ENCODE peak calls at places on chromosomes 1 and 21, in six cellular contexts. P is AG04449, E is DND-41, L is lower leg skin, U is B cell, M is cardiac muscle cell. J is an unnamed sample.

GRCh38 chr21:41786521-41786987 is 19.7 kb upstream of the RIPK4 start:
- DNase-seq in P (peak), E (no peak), L (no peak), U (no peak), M (no peak), J (peak)

GRCh38 chr1:201268604-201269151 is 14.6 kb upstream of the PKP1 start:
- DNase-seq in P (peak), E (no peak), L (peak), U (no peak), M (peak), J (no peak)

GRCh38 chr1:25073640-25074270 is 143.7 kb upstream of the RUNX3 start:
- DNase-seq in P (no peak), E (no peak), L (no peak), U (no peak), M (no peak), J (no peak)

GRCh38 chr1:79945391-79945790 is 938.9 kb upstream of the ADGRL4 start:
- DNase-seq in P (no peak), E (no peak), L (no peak), U (no peak), M (no peak), J (no peak)

GRCh38 chr21:25171438-25171837 is 435.8 kb downstream of the MRPL39 start:
- DNase-seq in P (peak), E (no peak), L (no peak), U (no peak), M (no peak), J (peak)

GRCh38 chr1:246515390-246516005 is 8.4 kb upstream of the SMYD3 start:
- DNase-seq in P (no peak), E (no peak), L (no peak), U (no peak), M (no peak), J (no peak)

GRCh38 chr1:23122023-23122738 is 46.5 kb downstream of the LUZP1 start:
- DNase-seq in P (no peak), E (no peak), L (no peak), U (no peak), M (no peak), J (no peak)

GRCh38 chr1:169049258-169049936 is 57.1 kb upstream of the ATP1B1 start:
- DNase-seq in P (no peak), E (no peak), L (no peak), U (no peak), M (no peak), J (no peak)

GRCh38 chr1:230753586-230754251 is 6.5 kb downstream of the CAPN9 start:
- DNase-seq in P (no peak), E (peak), L (no peak), U (no peak), M (peak), J (no peak)

GRCh38 chr1:221203224-221204054 is 324.2 kb downstream of the HLX start:
- DNase-seq in P (no peak), E (peak), L (peak), U (peak), M (peak), J (no peak)

GRCh38 chr1:60277269-60277668 is 203.7 kb upstream of the C1orf87 start:
- DNase-seq in P (no peak), E (no peak), L (no peak), U (no peak), M (no peak), J (no peak)

DNA sequence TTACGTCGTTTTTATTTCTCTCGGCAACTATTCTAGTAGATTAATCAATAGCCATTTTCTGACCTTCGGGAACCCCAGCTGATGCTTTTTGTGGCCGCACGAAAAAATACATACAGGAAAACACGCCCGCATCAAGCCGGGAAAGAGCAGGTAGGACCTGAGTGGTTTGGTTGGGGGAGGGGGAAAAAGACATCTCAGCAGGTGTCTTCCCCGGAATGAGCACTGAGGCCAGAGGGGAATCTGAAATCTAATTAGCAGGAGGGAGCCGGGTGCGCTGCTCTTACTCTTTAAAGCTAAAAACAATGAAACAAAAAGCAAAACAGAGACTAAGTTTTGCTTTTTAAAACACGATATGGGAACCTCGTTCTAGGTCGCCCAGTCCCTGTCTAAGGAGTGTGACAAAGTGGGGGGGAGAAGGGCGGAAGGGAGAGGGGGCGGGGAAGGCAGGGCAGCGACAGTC is 549 bp upstream of the FOXD3 start:
- DNase-seq in P (no peak), E (no peak), L (no peak), U (no peak), M (no peak), J (no peak)
- TF ChIP-seq CTCF in P (no peak), E (no peak), L (no peak), U (no peak), M (no peak), J (no peak)

GRCh38 chr1:7576946-7577657 is 194.0 kb upstream of the VAMP3 start:
- DNase-seq in P (no peak), E (no peak), L (no peak), U (no peak), M (peak), J (no peak)
- TF ChIP-seq CTCF in P (peak), E (no peak), L (no peak), U (no peak), M (peak), J (peak)

GRCh38 chr21:34670962-34671348 is 2.2 kb downstream of the CLIC6 start:
- DNase-seq in P (no peak), E (no peak), L (no peak), U (no peak), M (no peak), J (no peak)
- TF ChIP-seq CTCF in P (no peak), E (peak), L (no peak), U (no peak), M (no peak), J (peak)

DNA sequence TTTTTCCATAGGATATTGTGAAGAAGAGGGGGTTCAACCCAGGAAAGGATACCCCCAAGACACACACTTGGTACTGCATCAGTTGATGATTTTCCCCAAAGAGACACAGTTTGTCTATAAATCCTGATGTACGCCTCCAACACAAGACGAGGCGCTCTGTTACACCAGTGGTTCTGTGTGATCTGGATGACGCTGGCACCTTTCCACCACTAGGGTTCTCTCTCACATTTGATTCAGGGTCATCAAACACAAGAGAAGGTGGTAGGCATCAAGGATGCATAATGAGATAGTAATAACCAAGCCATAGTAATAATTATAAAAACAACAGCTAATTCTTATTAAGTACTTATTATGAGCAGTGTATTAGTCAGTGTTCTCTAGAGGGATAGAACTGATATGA is 508.8 kb upstream of the ZP4 start:
- DNase-seq in P (no peak), E (no peak), L (no peak), U (no peak), M (no peak), J (no peak)
- TF ChIP-seq CTCF in P (no peak), E (no peak), L (no peak), U (no peak), M (no peak), J (peak)

GRCh38 chr1:231983266-231984193 is 356.9 kb downstream of the DISC1 start:
- DNase-seq in P (no peak), E (no peak), L (no peak), U (no peak), M (no peak), J (no peak)
- TF ChIP-seq CTCF in P (no peak), E (peak), L (no peak), U (no peak), M (no peak), J (peak)

GRCh38 chr1:89615676-89616598 is 17.0 kb upstream of the LRRC8C start:
- DNase-seq in P (no peak), E (peak), L (peak), U (peak), M (no peak), J (no peak)
- TF ChIP-seq CTCF in P (no peak), E (peak), L (no peak), U (peak), M (peak), J (peak)

DNA sequence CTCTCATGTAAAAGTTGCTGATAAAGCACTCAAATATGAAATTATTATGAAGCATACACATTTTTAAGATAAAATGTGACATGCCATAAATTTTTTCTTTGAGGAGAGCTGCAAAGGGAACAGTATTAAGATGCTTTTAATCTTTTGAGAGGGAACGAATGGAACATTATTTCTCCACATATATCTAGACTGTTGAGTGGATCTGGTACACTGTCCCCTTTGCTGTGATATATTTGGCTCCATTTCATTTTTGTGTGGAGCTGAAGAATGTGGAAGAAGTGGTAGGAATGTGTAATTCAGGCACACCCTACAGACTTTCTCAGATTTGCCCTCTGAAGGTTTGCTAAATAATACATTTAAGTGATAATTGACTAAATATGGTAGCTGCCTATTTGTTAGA is 31.7 kb downstream of the PGM1 start:
- DNase-seq in P (no peak), E (no peak), L (no peak), U (no peak), M (no peak), J (no peak)
- TF ChIP-seq CTCF in P (peak), E (no peak), L (no peak), U (no peak), M (peak), J (peak)

GRCh38 chr1:115089443-115090340 is at the start of gene TSPAN2:
- DNase-seq in P (no peak), E (no peak), L (peak), U (peak), M (peak), J (no peak)
- TF ChIP-seq CTCF in P (peak), E (no peak), L (no peak), U (no peak), M (peak), J (peak)

GRCh38 chr1:147452809-147453208 is 88.5 kb upstream of the BCL9 start:
- DNase-seq in P (no peak), E (no peak), L (no peak), U (no peak), M (no peak), J (no peak)

DNA sequence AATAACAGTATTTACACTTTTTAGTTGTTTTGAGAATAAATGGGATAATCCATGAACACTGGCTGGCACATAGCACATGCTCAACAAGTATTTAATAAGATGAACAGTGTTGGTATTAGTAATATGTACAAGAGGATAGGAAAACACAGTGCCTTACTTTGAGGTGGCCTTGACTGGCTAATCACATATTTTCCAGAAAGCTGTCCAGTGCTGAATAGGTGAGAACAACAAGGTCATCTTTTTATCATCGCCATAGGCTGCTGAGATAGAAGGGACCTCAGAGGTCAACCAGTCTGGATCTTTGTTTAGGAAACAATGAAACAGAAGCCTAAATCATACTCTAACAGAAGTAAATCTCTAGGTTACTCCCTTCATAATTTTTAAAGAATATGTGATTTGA is 89.7 kb upstream of the BCL9 start:
- DNase-seq in P (no peak), E (no peak), L (no peak), U (no peak), M (no peak), J (no peak)
- TF ChIP-seq CTCF in P (no peak), E (no peak), L (no peak), U (no peak), M (no peak), J (no peak)

J was measured in epithelial cell of proximal tubule.